ENCODE peak calls at places on chromosomes 16 and 17, in nine cellular contexts. One of them, this sample, is unnamed.

GRCh38 chr17:59846391-59847165 is 46.2 kb downstream of the TUBD1 start:
- DNase-seq in stromal cell of bone marrow: peak; percentile 77
- DNase-seq in COLO829: no peak
- DNase-seq in lower lobe of right lung: no peak
- DNase-seq in NCI-H2029: peak; percentile 82
- DNase-seq in occipital lobe: no peak
- DNase-seq in NCI-H345: peak; percentile 54
- DNase-seq in T1000: peak; percentile 50
- DNase-seq in activated T-helper 1 cell treated with anti-CD3 and anti-CD28 coated beads, Interleukin-12 subunit alpha, Interleukin-12 subunit beta, Interleukin-2, Interleukin-4 antibody, amounts not matched to agents 30 ng/mL and 10 ng/mL and 1 ng/mL, durations not matched to agents 14 hours and 24 hours and 36 hours: peak; percentile 51
- DNase-seq in this sample: peak; percentile 40

GRCh38 chr16:71933913-71934696 is 38.8 kb downstream of the IST1 start:
- DNase-seq in occipital lobe: no peak
- DNase-seq in NCI-H2029: no peak
- DNase-seq in T1000: no peak
- DNase-seq in activated T-helper 1 cell treated with anti-CD3 and anti-CD28 coated beads, Interleukin-12 subunit alpha, Interleukin-12 subunit beta, Interleukin-2, Interleukin-4 antibody, amounts not matched to agents 30 ng/mL and 10 ng/mL and 1 ng/mL, durations not matched to agents 14 hours and 24 hours and 36 hours: no peak
- DNase-seq in NCI-H345: no peak
- DNase-seq in COLO829: no peak
- DNase-seq in stromal cell of bone marrow: peak; percentile 31
- DNase-seq in lower lobe of right lung: no peak
- DNase-seq in this sample: no peak

GRCh38 chr17:44216173-44216572 is 3.3 kb downstream of the UBTF start:
- DNase-seq in occipital lobe: no peak
- DNase-seq in NCI-H2029: no peak
- DNase-seq in NCI-H345: no peak
- DNase-seq in lower lobe of right lung: no peak
- DNase-seq in COLO829: no peak
- DNase-seq in stromal cell of bone marrow: no peak
- DNase-seq in T1000: no peak
- DNase-seq in activated T-helper 1 cell treated with anti-CD3 and anti-CD28 coated beads, Interleukin-12 subunit alpha, Interleukin-12 subunit beta, Interleukin-2, Interleukin-4 antibody, amounts not matched to agents 30 ng/mL and 10 ng/mL and 1 ng/mL, durations not matched to agents 14 hours and 24 hours and 36 hours: no peak
- DNase-seq in this sample: peak; percentile 71

GRCh38 chr16:2468725-2469398 is 2.2 kb upstream of the NTN3 start:
- DNase-seq in activated T-helper 1 cell treated with anti-CD3 and anti-CD28 coated beads, Interleukin-12 subunit alpha, Interleukin-12 subunit beta, Interleukin-2, Interleukin-4 antibody, amounts not matched to agents 30 ng/mL and 10 ng/mL and 1 ng/mL, durations not matched to agents 14 hours and 24 hours and 36 hours: no peak
- DNase-seq in T1000: no peak
- DNase-seq in NCI-H345: peak; percentile 98
- DNase-seq in stromal cell of bone marrow: no peak
- DNase-seq in lower lobe of right lung: no peak
- DNase-seq in occipital lobe: no peak
- DNase-seq in NCI-H2029: peak; percentile 60
- DNase-seq in COLO829: no peak
- DNase-seq in this sample: peak; percentile 54

GRCh38 chr16:23969468-23970297 is 133.9 kb downstream of the PRKCB start:
- DNase-seq in T1000: no peak
- DNase-seq in occipital lobe: no peak
- DNase-seq in activated T-helper 1 cell treated with anti-CD3 and anti-CD28 coated beads, Interleukin-12 subunit alpha, Interleukin-12 subunit beta, Interleukin-2, Interleukin-4 antibody, amounts not matched to agents 30 ng/mL and 10 ng/mL and 1 ng/mL, durations not matched to agents 14 hours and 24 hours and 36 hours: no peak
- DNase-seq in NCI-H345: no peak
- DNase-seq in lower lobe of right lung: no peak
- DNase-seq in stromal cell of bone marrow: no peak
- DNase-seq in COLO829: no peak
- DNase-seq in NCI-H2029: no peak
- DNase-seq in this sample: no peak

GRCh38 chr16:27404163-27404823 is 2.3 kb downstream of the IL21R start:
- DNase-seq in T1000: no peak
- DNase-seq in NCI-H2029: no peak
- DNase-seq in lower lobe of right lung: no peak
- DNase-seq in NCI-H345: no peak
- DNase-seq in stromal cell of bone marrow: no peak
- DNase-seq in occipital lobe: no peak
- DNase-seq in activated T-helper 1 cell treated with anti-CD3 and anti-CD28 coated beads, Interleukin-12 subunit alpha, Interleukin-12 subunit beta, Interleukin-2, Interleukin-4 antibody, amounts not matched to agents 30 ng/mL and 10 ng/mL and 1 ng/mL, durations not matched to agents 14 hours and 24 hours and 36 hours: no peak
- DNase-seq in COLO829: no peak
- DNase-seq in this sample: no peak

GRCh38 chr16:20424129-20424866 is 15.0 kb downstream of the ACSM5 start:
- DNase-seq in COLO829: no peak
- DNase-seq in NCI-H345: no peak
- DNase-seq in T1000: no peak
- DNase-seq in lower lobe of right lung: no peak
- DNase-seq in NCI-H2029: no peak
- DNase-seq in stromal cell of bone marrow: no peak
- DNase-seq in activated T-helper 1 cell treated with anti-CD3 and anti-CD28 coated beads, Interleukin-12 subunit alpha, Interleukin-12 subunit beta, Interleukin-2, Interleukin-4 antibody, amounts not matched to agents 30 ng/mL and 10 ng/mL and 1 ng/mL, durations not matched to agents 14 hours and 24 hours and 36 hours: no peak
- DNase-seq in occipital lobe: no peak
- DNase-seq in this sample: no peak

GRCh38 chr16:8736123-8736680 is 61.2 kb downstream of the TMEM186 start:
- DNase-seq in stromal cell of bone marrow: no peak
- DNase-seq in NCI-H345: no peak
- DNase-seq in COLO829: no peak
- DNase-seq in occipital lobe: no peak
- DNase-seq in activated T-helper 1 cell treated with anti-CD3 and anti-CD28 coated beads, Interleukin-12 subunit alpha, Interleukin-12 subunit beta, Interleukin-2, Interleukin-4 antibody, amounts not matched to agents 30 ng/mL and 10 ng/mL and 1 ng/mL, durations not matched to agents 14 hours and 24 hours and 36 hours: no peak
- DNase-seq in NCI-H2029: no peak
- DNase-seq in lower lobe of right lung: no peak
- DNase-seq in T1000: no peak
- DNase-seq in this sample: no peak

GRCh38 chr17:76946772-76947135 is 78.5 kb downstream of the MGAT5B start:
- DNase-seq in stromal cell of bone marrow: no peak
- DNase-seq in NCI-H345: no peak
- DNase-seq in T1000: no peak
- DNase-seq in occipital lobe: no peak
- DNase-seq in NCI-H2029: no peak
- DNase-seq in lower lobe of right lung: no peak
- DNase-seq in COLO829: no peak
- DNase-seq in activated T-helper 1 cell treated with anti-CD3 and anti-CD28 coated beads, Interleukin-12 subunit alpha, Interleukin-12 subunit beta, Interleukin-2, Interleukin-4 antibody, amounts not matched to agents 30 ng/mL and 10 ng/mL and 1 ng/mL, durations not matched to agents 14 hours and 24 hours and 36 hours: no peak
- DNase-seq in this sample: no peak

GRCh38 chr17:15185625-15185991 is 79.5 kb downstream of the PMP22 start:
- DNase-seq in T1000: no peak
- DNase-seq in NCI-H2029: no peak
- DNase-seq in COLO829: no peak
- DNase-seq in stromal cell of bone marrow: peak; percentile 82
- DNase-seq in lower lobe of right lung: no peak
- DNase-seq in occipital lobe: no peak
- DNase-seq in NCI-H345: no peak
- DNase-seq in activated T-helper 1 cell treated with anti-CD3 and anti-CD28 coated beads, Interleukin-12 subunit alpha, Interleukin-12 subunit beta, Interleukin-2, Interleukin-4 antibody, amounts not matched to agents 30 ng/mL and 10 ng/mL and 1 ng/mL, durations not matched to agents 14 hours and 24 hours and 36 hours: no peak
- DNase-seq in this sample: no peak

GRCh38 chr17:6642592-6642991 is 1.7 kb downstream of the TXNDC17 start:
- DNase-seq in NCI-H2029: no peak
- DNase-seq in T1000: no peak
- DNase-seq in activated T-helper 1 cell treated with anti-CD3 and anti-CD28 coated beads, Interleukin-12 subunit alpha, Interleukin-12 subunit beta, Interleukin-2, Interleukin-4 antibody, amounts not matched to agents 30 ng/mL and 10 ng/mL and 1 ng/mL, durations not matched to agents 14 hours and 24 hours and 36 hours: no peak
- DNase-seq in occipital lobe: no peak
- DNase-seq in lower lobe of right lung: no peak
- DNase-seq in COLO829: no peak
- DNase-seq in NCI-H345: no peak
- DNase-seq in stromal cell of bone marrow: no peak
- DNase-seq in this sample: no peak

GRCh38 chr17:17732892-17733670 is 51.8 kb downstream of the RAI1 start:
- DNase-seq in NCI-H345: no peak
- DNase-seq in T1000: no peak
- DNase-seq in NCI-H2029: no peak
- DNase-seq in stromal cell of bone marrow: no peak
- DNase-seq in lower lobe of right lung: no peak
- DNase-seq in occipital lobe: no peak
- DNase-seq in COLO829: peak; percentile 76
- DNase-seq in activated T-helper 1 cell treated with anti-CD3 and anti-CD28 coated beads, Interleukin-12 subunit alpha, Interleukin-12 subunit beta, Interleukin-2, Interleukin-4 antibody, amounts not matched to agents 30 ng/mL and 10 ng/mL and 1 ng/mL, durations not matched to agents 14 hours and 24 hours and 36 hours: no peak
- DNase-seq in this sample: no peak

GRCh38 chr16:1526608-1527555 is 6.6 kb upstream of the TMEM204 start:
- DNase-seq in lower lobe of right lung: no peak
- DNase-seq in occipital lobe: no peak
- DNase-seq in T1000: no peak
- DNase-seq in COLO829: no peak
- DNase-seq in activated T-helper 1 cell treated with anti-CD3 and anti-CD28 coated beads, Interleukin-12 subunit alpha, Interleukin-12 subunit beta, Interleukin-2, Interleukin-4 antibody, amounts not matched to agents 30 ng/mL and 10 ng/mL and 1 ng/mL, durations not matched to agents 14 hours and 24 hours and 36 hours: no peak
- DNase-seq in NCI-H345: no peak
- DNase-seq in NCI-H2029: no peak
- DNase-seq in stromal cell of bone marrow: no peak
- DNase-seq in this sample: no peak

GRCh38 chr16:4370570-4371480 is 823 bp upstream of the VASN start:
- DNase-seq in stromal cell of bone marrow: peak; percentile 79
- DNase-seq in lower lobe of right lung: peak; percentile 69
- DNase-seq in T1000: peak; percentile 74
- DNase-seq in COLO829: no peak
- DNase-seq in NCI-H345: no peak
- DNase-seq in activated T-helper 1 cell treated with anti-CD3 and anti-CD28 coated beads, Interleukin-12 subunit alpha, Interleukin-12 subunit beta, Interleukin-2, Interleukin-4 antibody, amounts not matched to agents 30 ng/mL and 10 ng/mL and 1 ng/mL, durations not matched to agents 14 hours and 24 hours and 36 hours: no peak
- DNase-seq in occipital lobe: no peak
- DNase-seq in NCI-H2029: no peak
- DNase-seq in this sample: no peak

GRCh38 chr17:82019905-82020873 is 2.5 kb downstream of the CENPX start:
- DNase-seq in stromal cell of bone marrow: no peak
- DNase-seq in NCI-H345: peak; percentile 56
- DNase-seq in activated T-helper 1 cell treated with anti-CD3 and anti-CD28 coated beads, Interleukin-12 subunit alpha, Interleukin-12 subunit beta, Interleukin-2, Interleukin-4 antibody, amounts not matched to agents 30 ng/mL and 10 ng/mL and 1 ng/mL, durations not matched to agents 14 hours and 24 hours and 36 hours: peak; percentile 57
- DNase-seq in lower lobe of right lung: peak; percentile 81
- DNase-seq in T1000: peak; percentile 39
- DNase-seq in COLO829: no peak
- DNase-seq in occipital lobe: no peak
- DNase-seq in NCI-H2029: no peak
- DNase-seq in this sample: peak; percentile 51

GRCh38 chr16:84929421-84930297 is 81.7 kb downstream of the ZDHHC7 start:
- DNase-seq in lower lobe of right lung: no peak
- DNase-seq in COLO829: no peak
- DNase-seq in NCI-H345: no peak
- DNase-seq in stromal cell of bone marrow: no peak
- DNase-seq in NCI-H2029: no peak
- DNase-seq in occipital lobe: no peak
- DNase-seq in T1000: no peak
- DNase-seq in activated T-helper 1 cell treated with anti-CD3 and anti-CD28 coated beads, Interleukin-12 subunit alpha, Interleukin-12 subunit beta, Interleukin-2, Interleukin-4 antibody, amounts not matched to agents 30 ng/mL and 10 ng/mL and 1 ng/mL, durations not matched to agents 14 hours and 24 hours and 36 hours: no peak
- DNase-seq in this sample: no peak

GRCh38 chr16:48531011-48531962 is 78.7 kb downstream of the N4BP1 start:
- DNase-seq in activated T-helper 1 cell treated with anti-CD3 and anti-CD28 coated beads, Interleukin-12 subunit alpha, Interleukin-12 subunit beta, Interleukin-2, Interleukin-4 antibody, amounts not matched to agents 30 ng/mL and 10 ng/mL and 1 ng/mL, durations not matched to agents 14 hours and 24 hours and 36 hours: no peak
- DNase-seq in T1000: no peak
- DNase-seq in occipital lobe: no peak
- DNase-seq in NCI-H345: no peak
- DNase-seq in COLO829: no peak
- DNase-seq in stromal cell of bone marrow: peak; percentile 34
- DNase-seq in lower lobe of right lung: no peak
- DNase-seq in NCI-H2029: no peak
- DNase-seq in this sample: no peak

GRCh38 chr16:46745594-46745993 is 2.5 kb downstream of the MYLK3 start:
- DNase-seq in lower lobe of right lung: no peak
- DNase-seq in occipital lobe: no peak
- DNase-seq in NCI-H2029: peak; percentile 4
- DNase-seq in stromal cell of bone marrow: no peak
- DNase-seq in T1000: no peak
- DNase-seq in COLO829: no peak
- DNase-seq in activated T-helper 1 cell treated with anti-CD3 and anti-CD28 coated beads, Interleukin-12 subunit alpha, Interleukin-12 subunit beta, Interleukin-2, Interleukin-4 antibody, amounts not matched to agents 30 ng/mL and 10 ng/mL and 1 ng/mL, durations not matched to agents 14 hours and 24 hours and 36 hours: no peak
- DNase-seq in NCI-H345: peak; percentile 70
- DNase-seq in this sample: no peak

GRCh38 chr17:14144513-14144912 is 75.2 kb downstream of the COX10 start:
- DNase-seq in lower lobe of right lung: no peak
- DNase-seq in NCI-H345: no peak
- DNase-seq in COLO829: no peak
- DNase-seq in NCI-H2029: no peak
- DNase-seq in occipital lobe: no peak
- DNase-seq in stromal cell of bone marrow: peak; percentile 6
- DNase-seq in activated T-helper 1 cell treated with anti-CD3 and anti-CD28 coated beads, Interleukin-12 subunit alpha, Interleukin-12 subunit beta, Interleukin-2, Interleukin-4 antibody, amounts not matched to agents 30 ng/mL and 10 ng/mL and 1 ng/mL, durations not matched to agents 14 hours and 24 hours and 36 hours: no peak
- DNase-seq in T1000: no peak
- DNase-seq in this sample: no peak

GRCh38 chr17:8060274-8060673 is 21.4 kb downstream of the ALOX15B start:
- DNase-seq in stromal cell of bone marrow: peak; percentile 57
- DNase-seq in occipital lobe: no peak
- DNase-seq in T1000: peak; percentile 47
- DNase-seq in COLO829: peak; percentile 95
- DNase-seq in activated T-helper 1 cell treated with anti-CD3 and anti-CD28 coated beads, Interleukin-12 subunit alpha, Interleukin-12 subunit beta, Interleukin-2, Interleukin-4 antibody, amounts not matched to agents 30 ng/mL and 10 ng/mL and 1 ng/mL, durations not matched to agents 14 hours and 24 hours and 36 hours: peak; percentile 50
- DNase-seq in lower lobe of right lung: peak; percentile 50
- DNase-seq in NCI-H345: peak; percentile 85
- DNase-seq in NCI-H2029: peak; percentile 16
- DNase-seq in this sample: peak; percentile 55

GRCh38 chr17:1762906-1763829 is 1.3 kb downstream of the SERPINF1 start:
- DNase-seq in activated T-helper 1 cell treated with anti-CD3 and anti-CD28 coated beads, Interleukin-12 subunit alpha, Interleukin-12 subunit beta, Interleukin-2, Interleukin-4 antibody, amounts not matched to agents 30 ng/mL and 10 ng/mL and 1 ng/mL, durations not matched to agents 14 hours and 24 hours and 36 hours: no peak
- DNase-seq in lower lobe of right lung: no peak
- DNase-seq in COLO829: no peak
- DNase-seq in NCI-H2029: no peak
- DNase-seq in stromal cell of bone marrow: peak; percentile 63
- DNase-seq in occipital lobe: no peak
- DNase-seq in NCI-H345: no peak
- DNase-seq in T1000: no peak
- DNase-seq in this sample: no peak